ENCODE peak calls at places on chromosomes 11 and 22, in eight cellular contexts. G is astrocyte, R is Peyer's patch, V is AG04450, Q is WERI-Rb-1, D is SJSA1, Z is GM23248, E is uterus. J is an unnamed sample.
A peak's percentile ranks its signal among the peaks of the same experiment; 100 is the strongest.

GRCh38 chr11:35523351-35523768 is 2.1 kb downstream of the PAMR1 start:
- DNase-seq in G (no peak), R (no peak), V (no peak), Q (no peak), D (peak; percentile 60), Z (peak; percentile 60), E (no peak), J (no peak)

GRCh38 chr11:77073328-77074001 is 6.7 kb downstream of the CAPN5 start:
- DNase-seq in G (peak; percentile 87), R (peak; percentile 94), V (peak; percentile 80), Q (peak; percentile 76), D (peak; percentile 85), Z (peak; percentile 99), E (peak; percentile 94), J (no peak)

GRCh38 chr22:46050916-46051614 is 74.1 kb upstream of the WNT7B start:
- DNase-seq in G (no peak), R (peak; percentile 43), V (no peak), Q (no peak), D (no peak), Z (no peak), E (peak; percentile 20), J (peak; percentile 46)

GRCh38 chr11:77200869-77201268 is 72.8 kb downstream of the MYO7A start:
- DNase-seq in G (no peak), R (peak; percentile 36), V (no peak), Q (peak; percentile 4), D (no peak), Z (no peak), E (no peak), J (no peak)

GRCh38 chr11:62108017-62108750 is 15.6 kb upstream of the INCENP start:
- DNase-seq in G (peak; percentile 34), R (peak; percentile 57), V (no peak), Q (peak; percentile 38), D (peak; percentile 68), Z (peak; percentile 76), E (no peak), J (no peak)

GRCh38 chr11:77993902-77994301 is 566 bp downstream of the INTS4 start:
- DNase-seq in G (no peak), R (no peak), V (no peak), Q (no peak), D (no peak), Z (peak; percentile 11), E (no peak), J (no peak)

GRCh38 chr11:115676768-115677167 is 172.6 kb upstream of the CADM1 start:
- DNase-seq in G (peak; percentile 92), R (no peak), V (peak; percentile 56), Q (no peak), D (peak; percentile 52), Z (peak; percentile 35), E (no peak), J (no peak)

GRCh38 chr22:39239561-39240423 is 5.0 kb downstream of the PDGFB start:
- DNase-seq in G (no peak), R (peak; percentile 85), V (no peak), Q (no peak), D (no peak), Z (no peak), E (no peak), J (no peak)

GRCh38 chr22:38222797-38223119 is 21.0 kb downstream of the MAFF start:
- DNase-seq in G (no peak), R (no peak), V (no peak), Q (no peak), D (no peak), Z (no peak), E (no peak), J (no peak)

GRCh38 chr11:102202972-102203371 is 92.7 kb downstream of the YAP1 start:
- DNase-seq in G (no peak), R (no peak), V (no peak), Q (no peak), D (no peak), Z (no peak), E (no peak), J (no peak)

GRCh38 chr11:106087815-106088435 is 10.5 kb downstream of the AASDHPPT start:
- DNase-seq in G (peak; percentile 23), R (peak; percentile 82), V (no peak), Q (peak; percentile 22), D (peak; percentile 10), Z (peak; percentile 72), E (peak; percentile 52), J (no peak)

GRCh38 chr11:32118025-32118974 is 27.4 kb downstream of the RCN1 start:
- DNase-seq in G (peak; percentile 72), R (no peak), V (no peak), Q (no peak), D (peak; percentile 87), Z (peak; percentile 70), E (no peak), J (no peak)

GRCh38 chr11:108754901-108755625 is 90.2 kb downstream of the DDX10 start:
- DNase-seq in G (peak; percentile 42), R (no peak), V (no peak), Q (no peak), D (no peak), Z (no peak), E (peak; percentile 27), J (no peak)

GRCh38 chr11:120043323-120043945 is 94.5 kb downstream of the TRIM29 start:
- DNase-seq in G (no peak), R (peak; percentile 8), V (no peak), Q (no peak), D (no peak), Z (no peak), E (no peak), J (no peak)

GRCh38 chr11:35065566-35065965 is 73.4 kb upstream of the CD44 start:
- DNase-seq in G (peak; percentile 65), R (no peak), V (no peak), Q (no peak), D (no peak), Z (peak; percentile 77), E (peak; percentile 61), J (no peak)

GRCh38 chr11:44634401-44635281 is 69.2 kb downstream of the CD82 start:
- DNase-seq in G (peak; percentile 69), R (peak; percentile 68), V (peak; percentile 30), Q (peak; percentile 98), D (peak; percentile 46), Z (peak; percentile 82), E (peak; percentile 87), J (no peak)

GRCh38 chr22:44005524-44005923 is 18.6 kb upstream of the PARVB start:
- DNase-seq in G (no peak), R (no peak), V (no peak), Q (no peak), D (no peak), Z (no peak), E (no peak), J (no peak)

GRCh38 chr11:57515332-57516060 is at the start of gene SLC43A1:
- DNase-seq in G (peak; percentile 39), R (peak; percentile 67), V (no peak), Q (no peak), D (peak; percentile 55), Z (peak; percentile 80), E (peak; percentile 58), J (peak; percentile 70)

GRCh38 chr11:66467756-66468155 is 1.1 kb downstream of the PELI3 start:
- DNase-seq in G (no peak), R (peak; percentile 59), V (no peak), Q (no peak), D (no peak), Z (peak; percentile 25), E (no peak), J (peak; percentile 64)

GRCh38 chr11:71488086-71488967 is 35.3 kb downstream of the NADSYN1 start:
- DNase-seq in G (peak; percentile 55), R (peak; percentile 31), V (peak; percentile 32), Q (no peak), D (no peak), Z (no peak), E (no peak), J (no peak)

GRCh38 chr11:19398772-19399542 is 158.2 kb upstream of the E2F8 start:
- DNase-seq in G (peak; percentile 27), R (no peak), V (peak; percentile 81), Q (no peak), D (no peak), Z (peak; percentile 82), E (peak; percentile 33), J (no peak)

DNA sequence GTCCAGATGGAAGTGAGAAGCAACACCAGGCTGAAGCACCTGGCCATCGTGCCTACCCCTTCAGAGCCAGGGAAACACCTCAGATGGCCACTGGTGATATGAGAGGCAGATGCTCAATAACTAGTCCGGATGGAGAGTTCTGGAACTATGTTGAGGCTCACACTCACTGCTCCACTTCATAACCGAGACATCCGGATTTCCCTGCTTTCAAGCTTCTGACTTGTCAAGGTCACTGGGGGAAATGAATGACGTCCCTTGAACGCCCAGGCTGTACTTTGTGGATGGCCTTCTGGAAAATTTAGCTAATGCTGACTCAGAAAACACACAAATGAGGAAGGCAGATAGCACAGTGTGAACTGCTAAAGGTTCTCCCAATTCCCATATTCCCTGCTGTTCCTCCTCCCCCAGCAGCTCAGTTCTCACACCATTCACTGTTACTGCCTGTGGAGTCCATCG is at the start of gene LYVE1:
- DNase-seq in G (no peak), R (no peak), V (no peak), Q (no peak), D (no peak), Z (no peak), E (no peak), J (no peak)
- H3K27ac ChIP-seq in G (peak within 1 kb of the TSS; percentile 51), R (no peak within 1 kb of the TSS), V (no peak within 1 kb of the TSS), Q (no peak within 1 kb of the TSS), D (no peak within 1 kb of the TSS), Z (no peak within 1 kb of the TSS), E (no peak within 1 kb of the TSS), J (no peak within 1 kb of the TSS)

DNA sequence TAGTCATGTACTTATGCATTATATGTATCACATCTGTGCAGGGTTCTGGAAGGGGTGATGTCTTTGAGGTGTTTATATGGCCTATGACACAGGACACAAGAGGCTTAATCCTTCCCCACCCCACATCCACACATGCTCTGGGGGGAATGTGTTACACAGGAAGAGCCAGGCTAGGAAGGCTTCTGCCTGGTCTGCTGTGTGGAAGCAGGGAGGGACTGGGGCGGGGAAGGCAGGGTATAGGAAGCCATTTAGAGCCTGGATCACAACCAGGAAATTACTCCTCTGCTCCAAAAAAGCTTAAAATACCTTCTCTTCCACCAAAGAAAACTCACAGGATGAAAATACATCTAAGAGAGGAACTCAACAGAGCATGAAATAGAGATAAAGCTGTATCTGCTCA is 316.2 kb downstream of the TMEM135 start:
- DNase-seq in G (no peak), R (no peak), V (no peak), Q (no peak), D (no peak), Z (no peak), E (no peak), J (no peak)
- H3K27ac ChIP-seq in G (no peak overlapping the region), R (no peak overlapping the region), V (no peak overlapping the region), Q (no peak overlapping the region), D (no peak overlapping the region), Z (no peak overlapping the region), E (no peak overlapping the region), J (no peak overlapping the region)

GRCh38 chr11:75420224-75421034 is 12.6 kb downstream of the KLHL35 start:
- DNase-seq in G (no peak), R (no peak), V (no peak), Q (peak; percentile 55), D (no peak), Z (no peak), E (no peak), J (no peak)
- H3K27ac ChIP-seq in G (no peak overlapping the region), R (no peak overlapping the region), V (no peak overlapping the region), Q (peak overlapping the region; percentile 91), D (no peak overlapping the region), Z (peak overlapping the region; percentile 79), E (no peak overlapping the region), J (no peak overlapping the region)

DNA sequence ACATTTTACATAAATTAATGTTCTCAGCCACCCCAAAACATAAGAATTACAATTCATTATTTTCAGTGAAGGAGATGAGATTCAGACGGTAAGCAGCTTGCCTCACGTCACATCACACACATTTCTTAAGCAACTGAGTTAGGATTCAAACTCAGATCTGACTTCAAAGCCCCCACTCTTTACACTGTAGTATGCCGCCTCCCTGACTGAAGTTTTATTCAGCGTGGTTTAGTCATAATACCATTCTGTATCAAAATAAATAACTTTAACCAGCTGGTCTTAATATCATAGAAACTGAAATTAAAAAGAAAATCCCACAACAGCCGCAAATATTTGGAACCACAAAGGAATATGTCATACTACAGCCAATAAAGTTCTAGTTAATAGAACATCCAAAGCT is 334.7 kb downstream of the TTC28 start:
- DNase-seq in G (no peak), R (no peak), V (no peak), Q (no peak), D (peak; percentile 8), Z (peak; percentile 37), E (no peak), J (no peak)
- H3K27ac ChIP-seq in G (no peak overlapping the region), R (no peak overlapping the region), V (no peak overlapping the region), Q (no peak overlapping the region), D (no peak overlapping the region), Z (peak overlapping the region; percentile 2), E (peak overlapping the region; percentile 16), J (no peak overlapping the region)